ENCODE peak calls at places on chromosomes 6 and 20, in seven cellular contexts. Y is HFFc6, M is MV-4-11, C is Daoy, G is endothelial cell, U is C1 segment of cervical spinal cord, D is body of pancreas. F is an unnamed sample.

GRCh38 chr6:43695078-43695966 is 7.7 kb upstream of the MRPS18A start:
- DNase-seq in M (no peak), U (no peak), D (peak), G (no peak), Y (no peak), C (no peak), F (no peak)

GRCh38 chr6:169861431-169862045 is 110.1 kb downstream of the ERMARD start:
- DNase-seq in D (no peak), G (no peak), Y (no peak), U (no peak), M (peak), C (no peak), F (no peak)

GRCh38 chr6:41462980-41463930 is 82.9 kb upstream of the FOXP4 start:
- DNase-seq in Y (peak), U (no peak), G (peak), C (peak), D (peak), M (peak), F (peak)

GRCh38 chr6:117487831-117488230 is 5.4 kb downstream of the DCBLD1 start:
- DNase-seq in D (no peak), Y (peak), G (no peak), M (no peak), U (no peak), C (no peak), F (no peak)

GRCh38 chr20:15139522-15139921 is 802.1 kb upstream of the FLRT3 start:
- DNase-seq in D (no peak), U (no peak), M (no peak), G (no peak), Y (no peak), C (no peak), F (no peak)

GRCh38 chr6:142903806-142904205 is 41.2 kb downstream of the HIVEP2 start:
- DNase-seq in G (no peak), C (peak), M (no peak), U (no peak), D (no peak), Y (no peak), F (no peak)

GRCh38 chr20:50695144-50695872 is 4.0 kb upstream of the RIPOR3 start:
- DNase-seq in M (no peak), C (no peak), G (no peak), U (peak), D (no peak), Y (no peak), F (no peak)

GRCh38 chr6:18216411-18216810 is 47.9 kb downstream of the DEK start:
- DNase-seq in Y (peak), G (no peak), C (peak), D (no peak), U (no peak), M (peak), F (no peak)

GRCh38 chr6:42390228-42390934 is 61.3 kb downstream of the TRERF1 start:
- DNase-seq in U (no peak), Y (no peak), M (peak), G (no peak), D (no peak), C (no peak), F (no peak)

GRCh38 chr20:35395728-35396127 is 16.0 kb downstream of the UQCC1 start:
- DNase-seq in U (no peak), Y (peak), C (peak), M (no peak), D (peak), G (no peak), F (no peak)

GRCh38 chr6:73923899-73924485 is 228.0 kb downstream of the CD109 start:
- DNase-seq in C (no peak), Y (no peak), G (no peak), M (no peak), D (no peak), U (no peak), F (no peak)